ENCODE peak calls at places on chromosomes 7 and 10, in eight cellular contexts. L, O, C, A, R, H, D and X are unnamed samples.

GRCh38 chr7:37488163-37488759 is 39.6 kb upstream of the ELMO1 start:
- DNase-seq in L (no peak), O (no peak), C (peak; percentile 33), A (no peak), R (no peak), H (no peak), D (peak; percentile 33), X (peak; percentile 54)

GRCh38 chr7:47846117-47846836 is 102.0 kb downstream of the PKD1L1 start:
- DNase-seq in L (no peak), O (peak; percentile 89), C (no peak), A (no peak), R (no peak), H (no peak), D (peak; percentile 76), X (peak; percentile 44)

GRCh38 chr10:48536226-48536500 is 68.7 kb downstream of the ARHGAP22 start:
- DNase-seq in L (no peak), O (no peak), C (no peak), A (no peak), R (no peak), H (no peak), D (no peak), X (no peak)

GRCh38 chr10:127417031-127417430 is 132.1 kb upstream of the NPS start:
- DNase-seq in L (no peak), O (no peak), C (no peak), A (no peak), R (no peak), H (no peak), D (no peak), X (no peak)

GRCh38 chr10:7354330-7355047 is 56.3 kb downstream of the SFMBT2 start:
- DNase-seq in L (no peak), O (peak; percentile 59), C (no peak), A (no peak), R (peak; percentile 11), H (no peak), D (peak; percentile 50), X (no peak)

GRCh38 chr7:96126382-96126781 is 195.5 kb downstream of the SLC25A13 start:
- DNase-seq in L (no peak), O (no peak), C (no peak), A (peak; percentile 36), R (no peak), H (no peak), D (no peak), X (peak; percentile 61)

GRCh38 chr7:159141660-159142059 is 3.0 kb downstream of the VIPR2 start:
- DNase-seq in L (no peak), O (no peak), C (no peak), A (no peak), R (no peak), H (no peak), D (no peak), X (no peak)

GRCh38 chr7:113801751-113802150 is 117.1 kb downstream of the PPP1R3A start:
- DNase-seq in L (no peak), O (no peak), C (no peak), A (no peak), R (no peak), H (no peak), D (no peak), X (no peak)

GRCh38 chr10:31011660-31012022 is 20.0 kb downstream of the ZNF438 start:
- DNase-seq in L (no peak), O (peak; percentile 14), C (no peak), A (no peak), R (no peak), H (no peak), D (no peak), X (peak; percentile 14)

GRCh38 chr7:134941947-134942346 is 44.4 kb upstream of the AGBL3 start:
- DNase-seq in L (no peak), O (no peak), C (no peak), A (no peak), R (no peak), H (no peak), D (no peak), X (peak; percentile 32)

GRCh38 chr10:31908157-31908556 is 20.5 kb downstream of the ARHGAP12 start:
- DNase-seq in L (no peak), O (no peak), C (no peak), A (no peak), R (no peak), H (no peak), D (no peak), X (no peak)

GRCh38 chr7:22418251-22419046 is 61.5 kb upstream of the RAPGEF5 start:
- DNase-seq in L (no peak), O (no peak), C (no peak), A (no peak), R (no peak), H (no peak), D (no peak), X (no peak)

GRCh38 chr10:69716711-69717560 is 84.8 kb upstream of the COL13A1 start:
- DNase-seq in L (no peak), O (peak; percentile 48), C (no peak), A (peak; percentile 64), R (peak; percentile 35), H (peak; percentile 24), D (peak; percentile 68), X (peak; percentile 83)

GRCh38 chr7:93715234-93715633 is 140.7 kb upstream of the CALCR start:
- DNase-seq in L (peak; percentile 15), O (peak; percentile 24), C (no peak), A (no peak), R (peak; percentile 76), H (no peak), D (peak; percentile 51), X (peak; percentile 48)

GRCh38 chr10:132322621-132323048 is 9.4 kb upstream of the LRRC27 start:
- DNase-seq in L (no peak), O (no peak), C (no peak), A (no peak), R (no peak), H (no peak), D (no peak), X (no peak)

GRCh38 chr10:114987995-114988394 is 50.0 kb downstream of the TRUB1 start:
- DNase-seq in L (no peak), O (peak; percentile 29), C (no peak), A (no peak), R (no peak), H (no peak), D (peak; percentile 51), X (no peak)

GRCh38 chr10:72932259-72933015 is 22.2 kb downstream of the PLA2G12B start:
- DNase-seq in L (no peak), O (no peak), C (no peak), A (no peak), R (no peak), H (no peak), D (no peak), X (no peak)